ENCODE peak calls at places on chromosome X, in nine cellular contexts. P is MV-4-11, I is HCEC 1CT, Y is DMS153, N is H7, H is C1 segment of cervical spinal cord, V is aorta, C is NCI-H510A, K is naive B cell. Z is an unnamed sample.

GRCh38 chrX:2451456-2452316 is 49.1 kb downstream of the DHRSX start:
- DNase-seq in P (no peak), I (peak), Y (no peak), N (no peak), H (no peak), V (no peak), C (no peak), K (no peak), Z (no peak)

GRCh38 chrX:40912576-40912975 is 172.7 kb upstream of the USP9X start:
- DNase-seq in P (no peak), I (no peak), Y (no peak), N (no peak), H (no peak), V (no peak), C (no peak), K (no peak), Z (no peak)

GRCh38 chrX:3962511-3963350 is 249.3 kb upstream of the PRKX start:
- DNase-seq in P (peak), I (no peak), Y (no peak), N (peak), H (no peak), V (no peak), C (peak), K (no peak), Z (peak)

GRCh38 chrX:70826715-70827114 is 81.8 kb downstream of the TEX11 start:
- DNase-seq in P (no peak), I (no peak), Y (no peak), N (no peak), H (no peak), V (no peak), C (no peak), K (no peak), Z (no peak)

GRCh38 chrX:50858548-50858947 is 44.6 kb upstream of the SHROOM4 start:
- DNase-seq in P (no peak), I (no peak), Y (no peak), N (no peak), H (no peak), V (no peak), C (no peak), K (no peak), Z (no peak)

GRCh38 chrX:121258545-121258944 is 211.1 kb downstream of the GLUD2 start:
- DNase-seq in P (no peak), I (no peak), Y (no peak), N (no peak), H (no peak), V (no peak), C (no peak), K (no peak), Z (no peak)

GRCh38 chrX:10922158-10922557 is 189.0 kb upstream of the HCCS start:
- DNase-seq in P (no peak), I (peak), Y (no peak), N (no peak), H (no peak), V (no peak), C (no peak), K (no peak), Z (peak)

GRCh38 chrX:19566359-19567141 is 51.2 kb upstream of the MAP3K15 start:
- DNase-seq in P (peak), I (peak), Y (peak), N (no peak), H (no peak), V (no peak), C (peak), K (no peak), Z (no peak)

GRCh38 chrX:41596586-41596985 is 92.2 kb upstream of the GPR34 start:
- DNase-seq in P (no peak), I (no peak), Y (no peak), N (no peak), H (no peak), V (no peak), C (no peak), K (peak), Z (no peak)

GRCh38 chrX:131609480-131609879 is 65.6 kb downstream of the OR13H1 start:
- DNase-seq in P (no peak), I (no peak), Y (no peak), N (no peak), H (no peak), V (no peak), C (no peak), K (no peak), Z (no peak)

GRCh38 chrX:151030845-151031244 is 47.7 kb downstream of the HMGB3 start:
- DNase-seq in P (peak), I (no peak), Y (no peak), N (no peak), H (no peak), V (no peak), C (no peak), K (no peak), Z (no peak)

GRCh38 chrX:115448146-115448545 is 112.8 kb upstream of the PLS3 start:
- DNase-seq in P (no peak), I (no peak), Y (no peak), N (no peak), H (no peak), V (no peak), C (no peak), K (no peak), Z (no peak)

GRCh38 chrX:19673334-19674040 is 158.2 kb upstream of the MAP3K15 start:
- DNase-seq in P (no peak), I (peak), Y (no peak), N (no peak), H (no peak), V (peak), C (no peak), K (no peak), Z (peak)

GRCh38 chrX:19544693-19545305 is 29.5 kb upstream of the MAP3K15 start:
- DNase-seq in P (peak), I (peak), Y (no peak), N (peak), H (no peak), V (no peak), C (no peak), K (peak), Z (peak)

GRCh38 chrX:107775000-107775733 is 420 bp downstream of the TSC22D3 start:
- DNase-seq in P (peak), I (no peak), Y (no peak), N (peak), H (no peak), V (no peak), C (no peak), K (peak), Z (no peak)

Z was measured in LoVo.